ENCODE peak calls at places on chromosomes 3 and 15, in five cellular contexts. One of them, this sample, is unnamed.

GRCh38 chr15:87575896-87576295 is 680.6 kb downstream of the NTRK3 start:
- DNase-seq in adipocyte: no peak
- DNase-seq in AG09319: no peak
- DNase-seq in myocyte: no peak
- DNase-seq in kidney glomerular epithelial cell: no peak
- DNase-seq in this sample: no peak

GRCh38 chr3:150970665-150971327 is 1.7 kb downstream of the CLRN1 start:
- DNase-seq in adipocyte: peak; percentile 70
- DNase-seq in AG09319: peak; percentile 3
- DNase-seq in myocyte: peak; percentile 40
- DNase-seq in kidney glomerular epithelial cell: peak; percentile 26
- DNase-seq in this sample: no peak

GRCh38 chr3:8990266-8991215 is 27.3 kb upstream of the RAD18 start:
- DNase-seq in adipocyte: peak; percentile 77
- DNase-seq in AG09319: peak; percentile 39
- DNase-seq in myocyte: peak; percentile 98
- DNase-seq in kidney glomerular epithelial cell: no peak
- DNase-seq in this sample: no peak

GRCh38 chr15:60392601-60392985 is 5.2 kb downstream of the ANXA2 start:
- DNase-seq in adipocyte: peak; percentile 74
- DNase-seq in AG09319: no peak
- DNase-seq in myocyte: peak; percentile 74
- DNase-seq in kidney glomerular epithelial cell: peak; percentile 95
- DNase-seq in this sample: no peak

GRCh38 chr3:88113311-88114162 is 36.2 kb upstream of the C3orf38 start:
- DNase-seq in adipocyte: peak; percentile 89
- DNase-seq in AG09319: peak; percentile 32
- DNase-seq in myocyte: peak; percentile 82
- DNase-seq in kidney glomerular epithelial cell: peak; percentile 55
- DNase-seq in this sample: peak; percentile 21

GRCh38 chr3:9278498-9278897 is 29.1 kb upstream of the SRGAP3 start:
- DNase-seq in adipocyte: no peak
- DNase-seq in AG09319: no peak
- DNase-seq in myocyte: peak; percentile 6
- DNase-seq in kidney glomerular epithelial cell: no peak
- DNase-seq in this sample: no peak

GRCh38 chr3:177934001-177934891 is 602.0 kb upstream of the KCNMB2 start:
- DNase-seq in adipocyte: peak; percentile 54
- DNase-seq in AG09319: peak; percentile 84
- DNase-seq in myocyte: peak; percentile 54
- DNase-seq in kidney glomerular epithelial cell: peak; percentile 95
- DNase-seq in this sample: no peak

GRCh38 chr3:132522353-132522752 is 74.7 kb upstream of the ACKR4 start:
- DNase-seq in adipocyte: no peak
- DNase-seq in AG09319: no peak
- DNase-seq in myocyte: no peak
- DNase-seq in kidney glomerular epithelial cell: no peak
- DNase-seq in this sample: no peak

GRCh38 chr3:101935081-101935480 is 85.8 kb downstream of the NFKBIZ start:
- DNase-seq in adipocyte: no peak
- DNase-seq in AG09319: no peak
- DNase-seq in myocyte: no peak
- DNase-seq in kidney glomerular epithelial cell: no peak
- DNase-seq in this sample: no peak

GRCh38 chr3:142028174-142028833 is 121.0 kb downstream of the TFDP2 start:
- DNase-seq in adipocyte: peak; percentile 71
- DNase-seq in AG09319: peak; percentile 52
- DNase-seq in myocyte: peak; percentile 89
- DNase-seq in kidney glomerular epithelial cell: peak; percentile 75
- DNase-seq in this sample: no peak

GRCh38 chr3:89571298-89571697 is 463.9 kb downstream of the EPHA3 start:
- DNase-seq in adipocyte: no peak
- DNase-seq in AG09319: no peak
- DNase-seq in myocyte: peak; percentile 15
- DNase-seq in kidney glomerular epithelial cell: no peak
- DNase-seq in this sample: no peak

GRCh38 chr3:150631515-150632221 is 28.5 kb downstream of the SELENOT start:
- DNase-seq in adipocyte: no peak
- DNase-seq in AG09319: no peak
- DNase-seq in myocyte: no peak
- DNase-seq in kidney glomerular epithelial cell: no peak
- DNase-seq in this sample: no peak

GRCh38 chr15:39195988-39196486 is 384.8 kb upstream of the THBS1 start:
- DNase-seq in adipocyte: peak; percentile 82
- DNase-seq in AG09319: no peak
- DNase-seq in myocyte: peak; percentile 56
- DNase-seq in kidney glomerular epithelial cell: no peak
- DNase-seq in this sample: peak; percentile 54

GRCh38 chr3:17982211-17982880 is 239.9 kb upstream of the TBC1D5 start:
- DNase-seq in adipocyte: no peak
- DNase-seq in AG09319: no peak
- DNase-seq in myocyte: no peak
- DNase-seq in kidney glomerular epithelial cell: no peak
- DNase-seq in this sample: no peak

GRCh38 chr3:196322-197153 is at the start of gene CHL1:
- DNase-seq in adipocyte: no peak
- DNase-seq in AG09319: no peak
- DNase-seq in myocyte: no peak
- DNase-seq in kidney glomerular epithelial cell: no peak
- DNase-seq in this sample: no peak

GRCh38 chr3:193974591-193974990 is 161.4 kb upstream of the HES1 start:
- DNase-seq in adipocyte: no peak
- DNase-seq in AG09319: no peak
- DNase-seq in myocyte: no peak
- DNase-seq in kidney glomerular epithelial cell: no peak
- DNase-seq in this sample: no peak

GRCh38 chr3:66195347-66195783 is 25.4 kb upstream of the SLC25A26 start:
- DNase-seq in adipocyte: peak; percentile 77
- DNase-seq in AG09319: peak; percentile 18
- DNase-seq in myocyte: peak; percentile 89
- DNase-seq in kidney glomerular epithelial cell: peak; percentile 38
- DNase-seq in this sample: no peak

GRCh38 chr15:63514533-63514943 is 10.1 kb downstream of the USP3 start:
- DNase-seq in adipocyte: peak; percentile 83
- DNase-seq in AG09319: peak; percentile 60
- DNase-seq in myocyte: no peak
- DNase-seq in kidney glomerular epithelial cell: no peak
- DNase-seq in this sample: no peak

GRCh38 chr15:72203507-72203837 is 5.9 kb upstream of the GRAMD2A start:
- DNase-seq in adipocyte: peak; percentile 82
- DNase-seq in AG09319: peak; percentile 92
- DNase-seq in myocyte: peak; percentile 94
- DNase-seq in kidney glomerular epithelial cell: peak; percentile 77
- DNase-seq in this sample: peak; percentile 66